ENCODE peak calls at places on chromosomes 2 and 18, in four cellular contexts. One of them, this sample, is unnamed.

GRCh38 chr2:196598412-196598811 is 41.1 kb upstream of the CCDC150 start:
- DNase-seq in heart right ventricle: no peak
- DNase-seq in CD8-positive, alpha-beta T cell: no peak
- DNase-seq in SJCRH30: no peak
- DNase-seq in this sample: no peak

GRCh38 chr18:63376493-63377053 is 9.6 kb upstream of the KDSR start:
- DNase-seq in heart right ventricle: no peak
- DNase-seq in CD8-positive, alpha-beta T cell: no peak
- DNase-seq in SJCRH30: no peak
- DNase-seq in this sample: no peak

GRCh38 chr2:16179701-16180402 is 239.5 kb downstream of the MYCN start:
- DNase-seq in heart right ventricle: no peak
- DNase-seq in CD8-positive, alpha-beta T cell: no peak
- DNase-seq in SJCRH30: no peak
- DNase-seq in this sample: no peak

GRCh38 chr2:130357864-130358263 is 2.0 kb downstream of the PTPN18 start:
- DNase-seq in heart right ventricle: no peak
- DNase-seq in CD8-positive, alpha-beta T cell: no peak
- DNase-seq in SJCRH30: no peak
- DNase-seq in this sample: no peak

GRCh38 chr18:22504251-22504650 is 86.5 kb upstream of the CTAGE1 start:
- DNase-seq in heart right ventricle: peak; percentile 5
- DNase-seq in CD8-positive, alpha-beta T cell: no peak
- DNase-seq in SJCRH30: no peak
- DNase-seq in this sample: no peak

GRCh38 chr2:157876066-157876770 is at the start of gene ACVR1:
- DNase-seq in heart right ventricle: peak; percentile 95
- DNase-seq in CD8-positive, alpha-beta T cell: peak; percentile 73
- DNase-seq in SJCRH30: peak; percentile 97
- DNase-seq in this sample: peak; percentile 84

GRCh38 chr18:62526098-62527025 is 3.5 kb downstream of the ZCCHC2 start:
- DNase-seq in heart right ventricle: peak; percentile 89
- DNase-seq in CD8-positive, alpha-beta T cell: peak; percentile 52
- DNase-seq in SJCRH30: peak; percentile 80
- DNase-seq in this sample: peak; percentile 68

GRCh38 chr2:84175340-84175739 is 283.7 kb downstream of the SUCLG1 start:
- DNase-seq in heart right ventricle: no peak
- DNase-seq in CD8-positive, alpha-beta T cell: no peak
- DNase-seq in SJCRH30: no peak
- DNase-seq in this sample: no peak

GRCh38 chr2:23524261-23524706 is 139.3 kb downstream of the KLHL29 start:
- DNase-seq in heart right ventricle: no peak
- DNase-seq in CD8-positive, alpha-beta T cell: no peak
- DNase-seq in SJCRH30: peak; percentile 97
- DNase-seq in this sample: no peak

GRCh38 chr2:183803596-183803995 is 679.4 kb downstream of the NUP35 start:
- DNase-seq in heart right ventricle: no peak
- DNase-seq in CD8-positive, alpha-beta T cell: no peak
- DNase-seq in SJCRH30: no peak
- DNase-seq in this sample: no peak
- H3K9me3 ChIP-seq in heart right ventricle: peaks cover 43% of the 10 kb centered on the region
- H3K9me3 ChIP-seq in CD8-positive, alpha-beta T cell: peaks cover 4% of the 10 kb centered on the region
- H3K9me3 ChIP-seq in SJCRH30: no peaks in the 10 kb centered on the region
- H3K9me3 ChIP-seq in this sample: no peaks in the 10 kb centered on the region

GRCh38 chr2:102801858-102802699 is 40.2 kb downstream of the TMEM182 start:
- DNase-seq in heart right ventricle: no peak
- DNase-seq in CD8-positive, alpha-beta T cell: no peak
- DNase-seq in SJCRH30: no peak
- DNase-seq in this sample: no peak
- H3K9me3 ChIP-seq in heart right ventricle: peaks cover 34% of the 10 kb centered on the region
- H3K9me3 ChIP-seq in CD8-positive, alpha-beta T cell: peaks cover 15% of the 10 kb centered on the region
- H3K9me3 ChIP-seq in SJCRH30: peaks cover 15% of the 10 kb centered on the region
- H3K9me3 ChIP-seq in this sample: no peaks in the 10 kb centered on the region

DNA sequence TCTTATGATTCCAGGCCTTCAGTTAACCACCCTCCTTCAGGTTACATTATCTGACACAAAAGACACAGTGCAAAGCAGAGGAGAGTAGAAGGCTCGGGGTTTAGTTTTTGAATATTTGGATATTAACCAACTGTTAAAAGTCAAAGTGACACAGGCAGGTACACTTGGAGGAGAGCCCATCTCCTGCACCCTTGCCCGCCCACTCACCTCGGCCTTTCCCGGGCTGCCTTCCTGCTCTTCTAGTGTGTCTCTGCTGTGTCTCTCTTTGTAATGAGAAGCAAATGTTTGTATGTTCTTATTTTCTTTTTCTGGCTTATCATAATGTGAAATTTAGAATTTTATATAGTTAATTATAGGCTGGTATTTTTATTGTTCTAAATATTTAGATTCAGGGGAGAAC is 35.1 kb downstream of the ZNF236 start:
- DNase-seq in heart right ventricle: no peak
- DNase-seq in CD8-positive, alpha-beta T cell: no peak
- DNase-seq in SJCRH30: no peak
- DNase-seq in this sample: no peak
- H3K9me3 ChIP-seq in heart right ventricle: no peaks in the 10 kb centered on the region
- H3K9me3 ChIP-seq in CD8-positive, alpha-beta T cell: no peaks in the 10 kb centered on the region
- H3K9me3 ChIP-seq in SJCRH30: no peaks in the 10 kb centered on the region
- H3K9me3 ChIP-seq in this sample: no peaks in the 10 kb centered on the region

GRCh38 chr18:67001052-67001451 is 397.2 kb upstream of the CDH19 start:
- DNase-seq in heart right ventricle: no peak
- DNase-seq in CD8-positive, alpha-beta T cell: no peak
- DNase-seq in SJCRH30: no peak
- DNase-seq in this sample: no peak
- H3K9me3 ChIP-seq in heart right ventricle: no peaks in the 10 kb centered on the region
- H3K9me3 ChIP-seq in CD8-positive, alpha-beta T cell: no peaks in the 10 kb centered on the region
- H3K9me3 ChIP-seq in SJCRH30: no peaks in the 10 kb centered on the region
- H3K9me3 ChIP-seq in this sample: no peaks in the 10 kb centered on the region

DNA sequence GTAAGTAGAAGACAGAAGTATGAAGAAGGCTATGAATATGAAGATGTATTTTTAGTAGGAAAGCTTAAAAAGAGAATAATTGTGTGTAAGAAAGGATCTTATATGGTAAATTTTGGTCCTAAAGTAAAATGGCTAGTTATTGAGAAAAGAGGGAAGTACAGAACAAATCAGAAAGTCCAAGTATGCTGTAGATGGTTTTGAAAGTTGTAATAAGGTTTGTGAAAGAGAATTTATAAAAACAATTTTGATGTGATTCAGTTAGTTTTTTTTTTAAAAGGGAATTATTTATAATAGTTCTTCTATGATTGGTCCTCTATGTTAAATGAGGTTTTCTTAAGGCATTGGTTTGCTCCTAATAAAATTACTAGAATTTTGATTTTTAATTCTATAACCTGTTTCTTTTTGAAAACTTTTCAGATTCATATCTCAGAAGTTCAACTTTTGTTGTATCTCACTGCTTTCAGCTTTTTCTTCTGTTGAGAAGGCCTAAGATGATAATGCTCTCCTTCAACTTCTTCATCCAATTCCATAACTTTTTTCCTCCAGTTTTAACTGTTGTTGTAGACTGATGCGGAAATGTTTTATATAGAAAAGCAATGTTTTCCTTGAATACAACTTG is 322.7 kb downstream of the NOL4 start:
- DNase-seq in heart right ventricle: no peak
- DNase-seq in CD8-positive, alpha-beta T cell: no peak
- DNase-seq in SJCRH30: no peak
- DNase-seq in this sample: no peak
- H3K9me3 ChIP-seq in heart right ventricle: peaks cover 50% of the 10 kb centered on the region
- H3K9me3 ChIP-seq in CD8-positive, alpha-beta T cell: peaks cover 10% of the 10 kb centered on the region
- H3K9me3 ChIP-seq in SJCRH30: no peaks in the 10 kb centered on the region
- H3K9me3 ChIP-seq in this sample: peaks cover 7% of the 10 kb centered on the region

GRCh38 chr2:47452761-47453160 is 49.8 kb downstream of the MSH2 start:
- DNase-seq in heart right ventricle: no peak
- DNase-seq in CD8-positive, alpha-beta T cell: no peak
- DNase-seq in SJCRH30: no peak
- DNase-seq in this sample: no peak

GRCh38 chr2:47456851-47457250 is 53.9 kb downstream of the MSH2 start:
- DNase-seq in heart right ventricle: no peak
- DNase-seq in CD8-positive, alpha-beta T cell: no peak
- DNase-seq in SJCRH30: no peak
- DNase-seq in this sample: no peak

GRCh38 chr2:47457268-47457667 is 54.3 kb downstream of the MSH2 start:
- DNase-seq in heart right ventricle: no peak
- DNase-seq in CD8-positive, alpha-beta T cell: no peak
- DNase-seq in SJCRH30: no peak
- DNase-seq in this sample: no peak

GRCh38 chr2:47459021-47459420 is 56.1 kb downstream of the MSH2 start:
- DNase-seq in heart right ventricle: no peak
- DNase-seq in CD8-positive, alpha-beta T cell: no peak
- DNase-seq in SJCRH30: no peak
- DNase-seq in this sample: no peak

DNA sequence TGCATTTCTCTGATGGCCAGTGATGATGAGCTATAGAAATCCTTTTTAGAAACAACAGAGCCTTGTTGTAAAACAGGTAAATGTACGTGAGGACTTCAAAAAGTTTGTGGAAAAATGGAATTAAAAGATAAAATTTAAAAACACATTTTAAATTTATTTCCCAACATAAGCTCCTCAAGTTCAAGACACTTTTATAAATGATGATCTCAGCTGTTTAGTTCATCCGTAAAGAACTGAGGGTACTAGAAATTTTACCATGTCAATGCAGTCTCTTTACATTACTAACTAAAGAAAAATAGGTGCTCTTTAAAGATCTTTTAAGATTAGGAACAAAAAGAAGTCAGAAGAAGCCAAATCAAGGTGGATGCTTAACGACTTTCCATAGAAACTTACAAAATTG is 52.5 kb downstream of the MSH2 start:
- DNase-seq in heart right ventricle: no peak
- DNase-seq in CD8-positive, alpha-beta T cell: no peak
- DNase-seq in SJCRH30: no peak
- DNase-seq in this sample: no peak
- H3K9me3 ChIP-seq in heart right ventricle: peaks cover 6% of the 10 kb centered on the region
- H3K9me3 ChIP-seq in CD8-positive, alpha-beta T cell: no peaks in the 10 kb centered on the region
- H3K9me3 ChIP-seq in SJCRH30: no peaks in the 10 kb centered on the region
- H3K9me3 ChIP-seq in this sample: no peaks in the 10 kb centered on the region

DNA sequence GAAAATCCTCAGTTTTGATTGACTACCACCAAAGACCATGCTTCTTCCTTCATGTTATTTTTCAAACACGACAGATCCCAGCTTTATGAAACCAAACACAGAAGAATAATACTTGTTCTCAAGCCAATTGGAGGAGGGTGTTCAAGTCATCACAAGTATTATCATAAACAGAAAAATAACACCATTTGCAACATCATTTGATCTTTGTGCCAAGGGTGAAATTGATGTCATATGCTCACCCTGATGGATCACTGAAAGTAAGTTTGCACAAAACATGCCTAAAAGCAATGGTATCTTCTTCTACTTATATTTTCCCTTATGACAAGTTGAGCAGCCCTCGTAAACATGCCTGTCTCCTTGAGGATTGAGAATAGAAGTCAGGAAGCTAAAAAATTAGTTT is 448.1 kb upstream of the ZEB2 start:
- DNase-seq in heart right ventricle: no peak
- DNase-seq in CD8-positive, alpha-beta T cell: no peak
- DNase-seq in SJCRH30: no peak
- DNase-seq in this sample: no peak
- H3K9me3 ChIP-seq in heart right ventricle: peaks cover 31% of the 10 kb centered on the region
- H3K9me3 ChIP-seq in CD8-positive, alpha-beta T cell: no peaks in the 10 kb centered on the region
- H3K9me3 ChIP-seq in SJCRH30: no peaks in the 10 kb centered on the region
- H3K9me3 ChIP-seq in this sample: no peaks in the 10 kb centered on the region

This sample was measured in T-helper 17 cell.